ENCODE peak calls at places on chromosome 19, in seven cellular contexts. L is NCI-H345; F is stimulated activated CD4-positive, alpha-beta T cell treated with anti-CD3 and anti-CD28 coated beads, TNF-alpha, amount 100 ng/mL, for 4 hours; E is GM13976; A is NCI-H748 treated with DMSO at 0.1 percent for 48 hours; S is epithelial cell of esophagus; J is fibroblast of the aortic adventitia. P is an unnamed sample.

GRCh38 chr19:35141627-35142401 is 1.2 kb upstream of the FXYD7 start:
- DNase-seq in E (no peak), L (peak; percentile 39), J (no peak), S (no peak), F (no peak), A (no peak), P (no peak)

GRCh38 chr19:12965017-12965811 is 4.2 kb upstream of the DAND5 start:
- DNase-seq in S (peak; percentile 76), A (peak; percentile 51), F (peak; percentile 72), J (peak; percentile 65), E (peak; percentile 89), L (peak; percentile 44), P (peak; percentile 66)

GRCh38 chr19:1496714-1497577 is 6.0 kb downstream of the REEP6 start:
- DNase-seq in S (no peak), F (no peak), E (no peak), L (no peak), J (no peak), A (no peak), P (no peak)

GRCh38 chr19:33195711-33196347 is 1.7 kb downstream of the LRP3 start:
- DNase-seq in J (no peak), F (no peak), S (no peak), E (no peak), A (no peak), L (no peak), P (no peak)

GRCh38 chr19:50759886-50760285 is 10.4 kb upstream of the GPR32 start:
- DNase-seq in L (no peak), J (peak; percentile 15), E (peak; percentile 50), S (no peak), F (no peak), A (no peak), P (peak; percentile 41)

GRCh38 chr19:46288896-46289588 is 7.8 kb upstream of the HIF3A start:
- DNase-seq in F (no peak), S (peak; percentile 93), E (no peak), L (no peak), J (peak; percentile 88), A (no peak), P (peak; percentile 98)

GRCh38 chr19:17076539-17076919 is 952 bp downstream of the MYO9B start:
- DNase-seq in L (no peak), F (no peak), J (no peak), E (no peak), S (peak; percentile 32), A (no peak), P (peak; percentile 17)

GRCh38 chr19:2775556-2776430 is 7.3 kb downstream of the SGTA start:
- DNase-seq in L (no peak), S (no peak), E (peak; percentile 82), J (no peak), F (peak; percentile 54), A (no peak), P (peak; percentile 86)

GRCh38 chr19:19711934-19712828 is 20.7 kb downstream of the ZNF14 start:
- DNase-seq in S (no peak), L (no peak), J (no peak), E (no peak), F (no peak), A (no peak), P (peak; percentile 7)

GRCh38 chr19:39544201-39544903 is 4.4 kb upstream of the EID2 start:
- DNase-seq in J (peak; percentile 15), A (no peak), L (no peak), F (no peak), S (peak; percentile 73), E (no peak), P (peak; percentile 27)

GRCh38 chr19:58196911-58197616 is 14.2 kb downstream of the ZNF274 start:
- DNase-seq in E (no peak), J (peak; percentile 41), A (peak; percentile 36), L (no peak), S (peak; percentile 40), F (no peak), P (peak; percentile 43)

GRCh38 chr19:42378225-42378929 is 11.7 kb downstream of the CNFN start:
- DNase-seq in E (no peak), F (no peak), S (peak; percentile 24), J (no peak), A (no peak), L (no peak), P (no peak)

GRCh38 chr19:13117176-13117771 is 734 bp upstream of the TRMT1 start:
- DNase-seq in F (no peak), J (no peak), L (no peak), S (peak; percentile 36), E (no peak), A (no peak), P (no peak)

GRCh38 chr19:53945441-53945840 is 17.3 kb upstream of the CACNG8 start:
- DNase-seq in F (no peak), S (no peak), J (peak; percentile 50), L (no peak), A (no peak), E (no peak), P (peak; percentile 18)

GRCh38 chr19:54518844-54519243 is 16.2 kb downstream of the LAIR2 start:
- DNase-seq in E (peak; percentile 59), J (no peak), L (no peak), A (no peak), F (no peak), S (peak; percentile 2), P (no peak)

GRCh38 chr19:18683109-18683954 is at the start of gene CRTC1:
- DNase-seq in E (peak; percentile 98), F (peak; percentile 91), A (peak; percentile 55), S (peak; percentile 79), L (peak; percentile 82), J (peak; percentile 79), P (peak; percentile 77)

GRCh38 chr19:30406220-30406944 is 34.2 kb downstream of the ZNF536 start:
- DNase-seq in J (no peak), S (no peak), A (no peak), E (no peak), L (no peak), F (no peak), P (no peak)

GRCh38 chr19:18001837-18002345 is 6.1 kb upstream of the ARRDC2 start:
- DNase-seq in F (no peak), A (no peak), J (no peak), S (no peak), E (no peak), L (no peak), P (no peak)

GRCh38 chr19:46823049-46823448 is 27.6 kb downstream of the AP2S1 start:
- DNase-seq in F (no peak), S (no peak), J (no peak), A (no peak), E (no peak), L (no peak), P (no peak)

GRCh38 chr19:13100031-13100588 is 2.5 kb downstream of the LYL1 start:
- DNase-seq in S (no peak), A (no peak), L (no peak), F (no peak), E (peak; percentile 87), J (no peak), P (peak; percentile 30)